ENCODE peak calls at places on chromosomes 13 and 19, in five cellular contexts. J is AG08396; C is activated CD4-positive, alpha-beta T cell treated with anti-CD3 and anti-CD28 coated beads for 48 hours; W is cardiac fibroblast; R is tibial nerve. T is an unnamed sample.

GRCh38 chr19:782195-783043 is 14.8 kb upstream of the PTBP1 start:
- DNase-seq in J (peak), C (no peak), W (peak), R (no peak), T (no peak)

GRCh38 chr13:103164239-103164638 is 98.0 kb upstream of the SLC10A2 start:
- DNase-seq in J (no peak), W (no peak), C (no peak), R (no peak), T (no peak)

GRCh38 chr19:51698296-51698695 is 5.2 kb downstream of the SPACA6 start:
- DNase-seq in W (peak), J (peak), C (no peak), R (no peak), T (no peak)

GRCh38 chr13:67101730-67102467 is 128.2 kb downstream of the PCDH9 start:
- DNase-seq in C (no peak), R (no peak), J (no peak), W (peak), T (no peak)

GRCh38 chr19:13824703-13825102 is 29.5 kb downstream of the ZSWIM4 start:
- DNase-seq in J (no peak), W (no peak), C (no peak), R (no peak), T (no peak)

GRCh38 chr19:47247308-47247990 is 8.9 kb upstream of the CCDC9 start:
- DNase-seq in W (peak), C (peak), J (peak), R (peak), T (peak)

GRCh38 chr19:6481541-6482342 is at the start of gene DENND1C:
- DNase-seq in R (no peak), W (peak), J (peak), C (peak), T (peak)

GRCh38 chr19:27745978-27746542 is 1466.9 kb downstream of the UQCRFS1 start:
- DNase-seq in J (no peak), R (no peak), C (no peak), W (no peak), T (no peak)

GRCh38 chr19:53657778-53658177 is 26.0 kb downstream of the DPRX start:
- DNase-seq in W (no peak), R (no peak), C (no peak), J (no peak), T (no peak)

GRCh38 chr19:33063356-33064116 is 1.2 kb downstream of the RHPN2 start:
- DNase-seq in R (no peak), J (peak), W (peak), C (no peak), T (no peak)

GRCh38 chr19:46787331-46788100 is 878 bp downstream of the SLC1A5 start:
- DNase-seq in J (peak), C (peak), W (peak), R (peak), T (peak)

GRCh38 chr13:102870677-102871415 is 25.0 kb downstream of the ERCC5 start:
- DNase-seq in W (peak), J (peak), C (peak), R (no peak), T (peak)

GRCh38 chr19:54154603-54155345 is 4.7 kb downstream of the LENG1 start:
- DNase-seq in W (peak), R (no peak), C (peak), J (peak), T (peak)

GRCh38 chr19:13959962-13960862 is 7.9 kb downstream of the DCAF15 start:
- DNase-seq in C (peak), R (no peak), W (no peak), J (peak), T (no peak)

GRCh38 chr13:112525306-112525945 is 62.5 kb downstream of the TUBGCP3 start:
- DNase-seq in C (no peak), R (no peak), J (no peak), W (peak), T (no peak)

GRCh38 chr19:19115954-19116353 is 22.3 kb downstream of the TMEM161A start:
- DNase-seq in W (peak), R (no peak), J (peak), C (peak), T (peak)

GRCh38 chr19:6828306-6828697 is 55.8 kb downstream of the VAV1 start:
- DNase-seq in W (peak), C (no peak), J (no peak), R (no peak), T (no peak)

GRCh38 chr13:94585543-94586101 is 10.3 kb downstream of the TGDS start:
- DNase-seq in W (no peak), C (no peak), J (no peak), R (no peak), T (no peak)

GRCh38 chr19:10701955-10702307 is 692 bp downstream of the QTRT1 start:
- DNase-seq in C (no peak), R (no peak), W (no peak), J (no peak), T (peak)

GRCh38 chr19:40671404-40671803 is 19.0 kb downstream of the NUMBL start:
- DNase-seq in W (no peak), C (no peak), J (no peak), R (no peak), T (no peak)

T was measured in activated CD4-positive, alpha-beta memory T cell treated with anti-CD3 and anti-CD28 coated beads for 36 hours.